ENCODE peak calls at places on chromosomes 11 and 22, in four cellular contexts. W is K562, Y is colonic mucosa, Q is mesendoderm. C is an unnamed sample.

GRCh38 chr22:49394116-49394785 is 433.4 kb downstream of the BRD1 start:
- DNase-seq in W (no peak), Y (peak; percentile 9), Q (no peak), C (no peak)

GRCh38 chr11:2703487-2704141 is 3.8 kb upstream of the KCNQ1OT1 start:
- DNase-seq in W (no peak), Y (no peak), Q (peak; percentile 27), C (peak; percentile 51)

GRCh38 chr22:33922268-33922667 is 2.0 kb upstream of the LARGE1 start:
- DNase-seq in W (no peak), Y (peak; percentile 53), Q (peak; percentile 75), C (peak; percentile 72)

GRCh38 chr11:58358969-58359368 is at the start of gene OR5B17:
- DNase-seq in W (no peak), Y (no peak), Q (no peak), C (no peak)

GRCh38 chr22:19122752-19123492 is 710 bp upstream of the DGCR2 start:
- DNase-seq in W (peak; percentile 65), Y (no peak), Q (peak; percentile 69), C (peak; percentile 53)

GRCh38 chr22:49365191-49365837 is 462.4 kb downstream of the BRD1 start:
- DNase-seq in W (no peak), Y (peak; percentile 5), Q (peak; percentile 16), C (no peak)

GRCh38 chr11:102177974-102178631 is 67.9 kb downstream of the YAP1 start:
- DNase-seq in W (no peak), Y (no peak), Q (peak; percentile 75), C (peak; percentile 90)

GRCh38 chr11:59801160-59801706 is 9.3 kb downstream of the MRPL16 start:
- DNase-seq in W (no peak), Y (no peak), Q (no peak), C (no peak)

GRCh38 chr11:93330446-93330984 is at the start of gene DEUP1:
- DNase-seq in W (peak; percentile 85), Y (peak; percentile 77), Q (peak; percentile 53), C (peak; percentile 11)

GRCh38 chr22:43945632-43946390 is 9.4 kb upstream of the SAMM50 start:
- DNase-seq in W (peak; percentile 75), Y (peak; percentile 63), Q (peak; percentile 81), C (peak; percentile 83)

GRCh38 chr22:39384750-39385480 is 14.7 kb upstream of the TAB1 start:
- DNase-seq in W (peak; percentile 63), Y (no peak), Q (peak; percentile 82), C (no peak)

GRCh38 chr11:27571151-27571840 is 64.7 kb upstream of the LIN7C start:
- DNase-seq in W (no peak), Y (no peak), Q (peak; percentile 10), C (peak; percentile 79)

GRCh38 chr11:111735262-111736116 is 30.7 kb downstream of the PPP2R1B start:
- DNase-seq in W (no peak), Y (peak; percentile 57), Q (peak; percentile 65), C (peak; percentile 99)

GRCh38 chr11:14125529-14125928 is 163.0 kb downstream of the SPON1 start:
- DNase-seq in W (no peak), Y (no peak), Q (no peak), C (no peak)

GRCh38 chr22:49544286-49544685 is 283.4 kb downstream of the BRD1 start:
- DNase-seq in W (no peak), Y (no peak), Q (no peak), C (no peak)

GRCh38 chr22:40855960-40856512 is 403 bp downstream of the ST13 start:
- DNase-seq in W (peak; percentile 37), Y (peak; percentile 51), Q (peak; percentile 52), C (peak; percentile 68)

GRCh38 chr11:45470151-45471001 is 184.2 kb upstream of the SYT13 start:
- DNase-seq in W (no peak), Y (no peak), Q (no peak), C (peak; percentile 32)

GRCh38 chr11:2748061-2748813 is 48.4 kb upstream of the KCNQ1OT1 start:
- DNase-seq in W (no peak), Y (no peak), Q (no peak), C (no peak)

GRCh38 chr11:73995247-73995646 is 12.6 kb upstream of the UCP2 start:
- DNase-seq in W (no peak), Y (no peak), Q (peak; percentile 24), C (no peak)

GRCh38 chr22:43313497-43314474 is 29.4 kb downstream of the SCUBE1 start:
- DNase-seq in W (no peak), Y (no peak), Q (peak; percentile 24), C (no peak)

GRCh38 chr11:111069076-111069475 is 176.4 kb upstream of the POU2AF2 start:
- DNase-seq in W (no peak), Y (no peak), Q (peak; percentile 78), C (peak; percentile 38)

GRCh38 chr11:69201764-69202370 is 46.1 kb downstream of the SMIM38 start:
- DNase-seq in W (no peak), Y (no peak), Q (no peak), C (no peak)

GRCh38 chr11:120404495-120404894 is 68.3 kb downstream of the ARHGEF12 start:
- DNase-seq in W (no peak), Y (no peak), Q (peak; percentile 80), C (no peak)

GRCh38 chr11:71336176-71336995 is 84.0 kb upstream of the SHANK2 start:
- DNase-seq in W (no peak), Y (no peak), Q (no peak), C (no peak)

GRCh38 chr11:34566209-34566551 is 52.6 kb upstream of the ELF5 start:
- DNase-seq in W (no peak), Y (no peak), Q (no peak), C (no peak)

GRCh38 chr11:70522613-70523311 is 124.4 kb downstream of the CTTN start:
- DNase-seq in W (no peak), Y (no peak), Q (no peak), C (no peak)

GRCh38 chr22:46761017-46761416 is 1.4 kb upstream of the TBC1D22A start:
- DNase-seq in W (no peak), Y (no peak), Q (no peak), C (no peak)
- H3K4me1 ChIP-seq in W (peaks cover 10% of the 10 kb centered on the region), Y (peaks cover 8% of the 10 kb centered on the region), Q (no peaks in the 10 kb centered on the region), C (peaks cover 24% of the 10 kb centered on the region)

DNA sequence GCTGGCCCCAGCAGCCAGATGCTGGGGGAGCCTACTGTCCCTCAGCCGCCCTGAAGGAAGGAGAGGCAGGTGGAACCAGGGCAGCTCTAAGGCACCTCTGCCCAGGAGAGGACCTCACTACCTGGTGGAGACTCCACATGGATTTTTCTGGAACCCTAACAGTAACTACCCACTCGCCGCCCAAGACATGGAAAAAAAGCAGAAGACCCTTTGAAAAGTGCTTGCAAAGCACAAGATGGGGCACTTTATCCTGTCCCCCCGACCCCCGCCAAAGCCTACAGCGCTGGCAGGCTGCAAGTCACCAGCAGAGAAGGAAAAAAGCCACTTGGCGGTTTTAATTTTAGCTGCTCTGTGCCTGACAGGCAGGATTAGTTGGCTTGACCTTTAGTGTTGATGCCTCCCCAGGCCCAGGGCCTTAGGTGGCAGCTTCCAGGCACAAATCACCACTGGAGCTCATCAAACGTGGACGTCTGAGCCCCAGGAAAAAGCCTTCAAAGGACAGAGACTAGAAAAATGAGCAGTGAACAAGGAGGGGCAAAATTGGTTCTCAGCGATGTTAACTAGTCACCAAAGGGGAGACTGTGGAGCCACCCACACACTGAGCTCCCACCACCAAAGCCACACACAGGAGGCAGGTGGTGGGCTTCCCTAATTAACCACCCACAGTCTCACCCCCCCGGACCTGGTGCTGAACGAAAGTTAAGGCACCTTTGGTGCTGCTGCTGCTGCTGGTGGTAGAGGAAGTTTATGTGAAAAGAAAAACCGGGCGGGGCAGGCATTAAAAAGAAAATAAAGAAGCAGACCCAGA is 4.2 kb upstream of the PYGM start:
- DNase-seq in W (no peak), Y (no peak), Q (no peak), C (no peak)
- H3K4me3 ChIP-seq in W (no peak overlapping the region), Y (no peak overlapping the region), Q (no peak overlapping the region), C (no peak overlapping the region)

DNA sequence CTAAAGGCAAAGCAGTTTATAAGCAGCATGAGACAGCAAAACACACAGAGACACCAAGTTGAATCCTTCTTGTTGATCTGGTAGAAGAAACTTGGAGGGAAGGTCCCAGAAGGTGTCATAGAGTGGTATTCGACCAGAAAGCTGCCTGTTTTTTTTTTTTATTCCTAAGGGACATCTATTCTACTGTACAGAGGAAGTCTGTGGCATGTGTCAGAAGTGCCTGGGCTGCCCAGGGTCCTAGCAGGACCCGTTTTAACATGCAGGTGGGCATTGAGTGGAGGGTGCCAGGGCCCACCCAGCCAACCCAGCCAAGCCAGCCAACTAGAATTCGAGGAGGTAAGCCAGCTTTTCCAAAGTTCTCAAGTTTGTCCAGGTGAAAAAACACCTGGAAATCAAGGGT is 68.0 kb upstream of the ATXN10 start:
- DNase-seq in W (no peak), Y (no peak), Q (no peak), C (no peak)
- H3K9ac ChIP-seq in W (no peak overlapping the region), Y (no peak overlapping the region), Q (no peak overlapping the region), C (no peak overlapping the region)

GRCh38 chr11:1295591-1295990 is 13.8 kb downstream of the TOLLIP start:
- DNase-seq in W (no peak), Y (no peak), Q (no peak), C (no peak)
- H3K4me1 ChIP-seq in W (no peaks in the 10 kb centered on the region), Y (peaks cover 14% of the 10 kb centered on the region), Q (no peaks in the 10 kb centered on the region), C (peaks cover 17% of the 10 kb centered on the region)

DNA sequence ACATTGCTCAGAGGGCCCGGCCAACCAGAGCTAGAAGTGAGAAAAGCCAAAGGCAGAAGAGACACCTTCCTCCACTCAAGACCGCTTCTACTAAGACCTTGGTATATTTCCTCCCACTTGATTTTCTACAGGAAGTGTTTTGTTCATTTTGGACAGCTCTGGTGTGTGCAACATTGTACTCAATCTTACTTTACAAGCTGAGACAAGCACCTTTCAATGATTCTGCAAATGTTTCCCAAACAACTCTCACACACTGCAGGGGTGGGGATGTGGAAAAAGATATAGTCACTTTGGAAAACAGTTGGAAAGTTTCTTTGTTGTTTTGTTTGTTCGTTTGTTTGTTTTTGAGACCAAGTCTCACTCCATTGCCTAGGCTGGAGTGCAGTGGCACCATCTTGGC is 15.7 kb downstream of the MYO18B start:
- DNase-seq in W (no peak), Y (no peak), Q (no peak), C (no peak)
- H3K4me3 ChIP-seq in W (no peak overlapping the region), Y (no peak overlapping the region), Q (no peak overlapping the region), C (no peak overlapping the region)

GRCh38 chr11:108093128-108093904 is 28.1 kb upstream of the ACAT1 start:
- DNase-seq in W (no peak), Y (no peak), Q (peak; percentile 69), C (peak; percentile 44)

GRCh38 chr11:108101090-108101775 is 20.1 kb upstream of the ACAT1 start:
- DNase-seq in W (no peak), Y (no peak), Q (no peak), C (no peak)

GRCh38 chr11:108092134-108092533 is 29.2 kb upstream of the ACAT1 start:
- DNase-seq in W (no peak), Y (no peak), Q (no peak), C (no peak)

GRCh38 chr11:108097179-108097578 is 24.2 kb upstream of the ACAT1 start:
- DNase-seq in W (no peak), Y (no peak), Q (no peak), C (no peak)
- H3K9ac ChIP-seq in W (no peak overlapping the region), Y (no peak overlapping the region), Q (no peak overlapping the region), C (no peak overlapping the region)

C was measured in adipocyte.